ENCODE peak calls at places on chromosomes 6 and 20, in six cellular contexts. T is activated B cell treated with CpG ODN at 0.5 μM for 24 hours; J is neural crest cell; O is HCT116; V is IMR-90; F is CD8-positive, alpha-beta T cell. A is an unnamed sample.

GRCh38 chr6:4103929-4104328 is 25.0 kb upstream of the FAM217A start:
- DNase-seq in F (no peak), T (no peak), V (no peak), O (no peak), J (no peak), A (no peak)

GRCh38 chr20:23141450-23142161 is 55.5 kb upstream of the CD93 start:
- DNase-seq in T (no peak), V (no peak), J (no peak), F (no peak), O (no peak), A (no peak)

GRCh38 chr20:31454374-31454773 is 13.9 kb downstream of the DEFB123 start:
- DNase-seq in V (no peak), F (no peak), T (no peak), O (no peak), J (no peak), A (no peak)

GRCh38 chr6:95404777-95405176 is 172.6 kb upstream of the MANEA start:
- DNase-seq in F (no peak), O (no peak), V (no peak), J (no peak), T (no peak), A (no peak)

GRCh38 chr6:12369355-12369754 is 79.2 kb downstream of the EDN1 start:
- DNase-seq in T (no peak), J (no peak), V (no peak), F (no peak), O (no peak), A (no peak)

GRCh38 chr6:6474170-6474920 is 114.2 kb upstream of the LY86 start:
- DNase-seq in T (no peak), F (no peak), V (no peak), O (no peak), J (no peak), A (no peak)

GRCh38 chr6:15206887-15207286 is 39.0 kb upstream of the JARID2 start:
- DNase-seq in J (no peak), F (no peak), V (no peak), T (no peak), O (no peak), A (no peak)

GRCh38 chr6:169542491-169542890 is 159.3 kb downstream of the WDR27 start:
- DNase-seq in F (no peak), J (no peak), O (no peak), T (no peak), V (peak; percentile 63), A (no peak)

GRCh38 chr6:52063584-52064400 is 23.6 kb downstream of the PKHD1 start:
- DNase-seq in O (peak; percentile 35), J (peak; percentile 18), V (peak; percentile 30), F (peak; percentile 46), T (peak; percentile 18), A (no peak)

GRCh38 chr6:72969666-72970065 is 255.6 kb downstream of the KHDC1L start:
- DNase-seq in F (no peak), J (no peak), V (no peak), O (no peak), T (no peak), A (no peak)

GRCh38 chr6:73984851-73985250 is 288.8 kb downstream of the CD109 start:
- DNase-seq in J (no peak), T (no peak), V (no peak), O (no peak), F (no peak), A (no peak)

GRCh38 chr6:108947114-108947854 is 99.1 kb downstream of the ARMC2 start:
- DNase-seq in O (no peak), F (no peak), J (no peak), T (no peak), V (peak; percentile 82), A (no peak)

GRCh38 chr20:49356676-49357075 is 78.8 kb upstream of the ZNFX1 start:
- DNase-seq in O (no peak), J (no peak), F (no peak), V (no peak), T (no peak), A (no peak)

GRCh38 chr20:6832811-6833210 is 65.3 kb downstream of the BMP2 start:
- DNase-seq in F (no peak), V (no peak), J (no peak), O (no peak), T (no peak), A (no peak)

GRCh38 chr6:150142304-150142656 is 564 bp upstream of the PPP1R14C start:
- DNase-seq in V (no peak), J (no peak), O (no peak), F (no peak), T (no peak), A (no peak)

GRCh38 chr6:104940881-104941693 is 15.8 kb upstream of the LIN28B start:
- DNase-seq in O (no peak), T (no peak), J (peak; percentile 82), F (no peak), V (peak; percentile 30), A (no peak)

GRCh38 chr6:121994936-121995335 is 404.5 kb upstream of the HSF2 start:
- DNase-seq in F (no peak), T (no peak), J (no peak), O (no peak), V (no peak), A (no peak)

GRCh38 chr6:149935246-149935645 is 6.6 kb upstream of the ULBP2 start:
- DNase-seq in F (no peak), J (no peak), V (peak; percentile 34), O (no peak), T (no peak), A (no peak)

GRCh38 chr6:97947841-97948240 is 664.8 kb upstream of the MMS22L start:
- DNase-seq in V (peak; percentile 10), F (no peak), T (no peak), J (no peak), O (peak; percentile 82), A (no peak)

GRCh38 chr6:106825156-106825555 is 149.4 kb downstream of the CD24 start:
- DNase-seq in T (no peak), V (no peak), F (no peak), O (no peak), J (no peak), A (no peak)

GRCh38 chr6:16752206-16752867 is 8.9 kb downstream of the ATXN1 start:
- DNase-seq in J (no peak), T (no peak), F (no peak), V (peak; percentile 94), O (no peak), A (peak; percentile 65)

GRCh38 chr6:13803581-13803980 is 10.8 kb downstream of the MCUR1 start:
- DNase-seq in J (no peak), V (peak; percentile 32), T (no peak), F (no peak), O (no peak), A (no peak)

GRCh38 chr6:41199427-41200246 is 1.3 kb downstream of the TREML2 start:
- DNase-seq in J (no peak), T (no peak), F (no peak), V (no peak), O (no peak), A (no peak)

GRCh38 chr6:151958332-151958731 is 150.8 kb downstream of the ESR1 start:
- DNase-seq in V (no peak), T (no peak), F (no peak), O (no peak), J (no peak), A (no peak)

GRCh38 chr6:45116714-45117410 is 211.3 kb upstream of the RUNX2 start:
- DNase-seq in J (no peak), T (no peak), V (peak; percentile 78), F (no peak), O (no peak), A (no peak)

DNA sequence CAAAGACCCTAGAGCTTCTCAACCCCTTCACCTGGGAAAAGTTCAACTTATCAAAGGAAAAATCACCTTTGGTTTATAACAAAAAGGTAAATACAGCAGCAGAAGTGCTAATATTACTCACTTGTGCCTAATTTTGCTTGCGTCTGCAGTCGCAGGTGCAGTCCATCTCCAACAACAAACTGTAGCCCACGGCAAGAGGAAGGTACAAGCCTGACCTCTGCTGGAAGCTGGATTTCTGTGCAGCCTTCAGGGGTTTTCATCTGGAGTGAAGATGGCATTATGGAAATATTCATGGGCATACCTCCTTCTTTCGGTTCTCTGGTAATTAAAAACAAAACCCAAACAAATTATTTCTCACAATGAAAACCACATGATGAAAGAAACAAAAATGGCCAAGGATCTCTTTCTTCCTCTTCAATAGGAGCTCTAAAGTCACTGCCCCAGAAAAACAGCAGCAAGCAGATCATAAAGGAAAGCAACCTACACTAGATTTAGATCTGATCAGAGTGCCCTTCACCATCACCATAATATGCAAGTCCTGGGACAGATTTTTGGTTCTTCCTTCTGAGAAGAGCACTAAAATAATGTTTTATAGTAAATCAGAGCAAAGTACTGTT is 7.8 kb downstream of the UBE3D start:
- DNase-seq in O (peak; percentile 22), V (peak; percentile 55), T (no peak), F (no peak), J (peak; percentile 34), A (no peak)
- TF ChIP-seq CTCF in O (peak; percentile 78), V (peak; percentile 79), T (no peak), F (no peak), J (peak; percentile 77), A (peak; percentile 59)

DNA sequence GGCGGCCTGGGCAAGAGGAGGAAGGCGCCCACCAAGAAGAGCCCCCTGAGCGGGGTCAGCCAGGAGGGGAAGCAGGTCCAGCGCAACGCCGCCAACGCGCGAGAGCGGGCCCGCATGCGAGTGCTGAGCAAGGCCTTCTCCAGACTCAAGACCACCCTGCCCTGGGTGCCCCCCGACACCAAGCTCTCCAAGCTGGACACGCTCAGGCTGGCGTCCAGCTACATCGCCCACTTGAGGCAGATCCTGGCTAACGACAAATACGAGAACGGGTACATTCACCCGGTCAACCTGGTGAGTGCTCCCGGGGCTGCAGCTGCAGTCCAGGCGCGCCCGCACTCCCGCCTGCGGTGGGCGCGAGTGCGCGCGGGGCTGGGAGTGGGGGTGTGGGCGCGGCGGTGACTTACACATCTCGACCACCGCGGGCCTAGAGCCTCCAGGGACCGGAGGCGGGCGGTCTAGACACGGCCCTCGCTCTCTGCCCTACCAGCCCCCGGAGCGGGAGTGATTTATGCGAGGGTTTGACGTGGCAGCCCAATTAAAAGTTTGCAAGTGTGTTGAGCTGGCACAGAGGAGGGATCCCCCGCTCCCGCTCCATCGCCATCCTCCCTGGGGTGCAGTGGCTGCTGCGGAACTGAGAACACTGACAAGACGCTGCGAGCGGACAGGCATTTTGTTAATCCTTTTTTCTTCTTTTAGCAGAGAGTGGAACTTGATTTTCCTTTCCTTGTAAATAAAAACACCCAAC is 816 bp downstream of the TCF21 start:
- DNase-seq in O (no peak), T (no peak), V (peak; percentile 73), J (peak; percentile 11), F (no peak), A (no peak)
- TF ChIP-seq CTCF in O (no peak), T (no peak), V (peak; percentile 27), J (no peak), F (no peak), A (no peak)

DNA sequence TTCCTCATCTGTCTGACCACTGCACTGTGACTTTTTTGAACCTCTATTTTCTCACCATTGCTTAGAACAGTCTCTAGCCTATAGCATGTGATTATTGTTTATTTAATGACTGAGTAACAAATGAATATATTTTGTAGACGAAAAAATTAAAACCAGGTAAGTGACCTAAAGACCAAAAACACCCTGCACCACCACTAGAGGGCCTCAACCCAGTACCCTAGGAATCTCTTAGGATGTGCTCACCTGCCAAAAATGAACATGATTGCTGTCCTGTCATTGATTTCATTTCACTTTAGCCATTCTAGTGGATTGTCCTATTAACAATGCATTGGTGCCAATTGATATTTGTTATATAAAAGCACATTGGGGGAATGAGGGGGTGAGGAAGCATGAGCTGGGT is 199.1 kb downstream of the COL9A1 start:
- DNase-seq in J (no peak), V (no peak), T (no peak), F (no peak), O (peak; percentile 3), A (no peak)
- TF ChIP-seq CTCF in J (peak; percentile 61), V (peak; percentile 30), T (no peak), F (peak; percentile 43), O (peak; percentile 75), A (peak; percentile 38)

GRCh38 chr6:144033816-144034540 is 25.9 kb upstream of the PLAGL1 start:
- DNase-seq in T (no peak), O (no peak), V (peak; percentile 69), F (no peak), J (no peak), A (no peak)

GRCh38 chr6:144036064-144036873 is 28.2 kb upstream of the PLAGL1 start:
- DNase-seq in V (peak; percentile 40), F (no peak), J (no peak), T (no peak), O (no peak), A (peak; percentile 47)
- TF ChIP-seq CTCF in V (no peak), F (no peak), J (no peak), T (no peak), O (peak; percentile 5), A (peak; percentile 17)